ENCODE peak calls at places on chromosomes 12 and 14, in eight cellular contexts. K is AG09319; V is sigmoid colon; R is activated CD4-positive, alpha-beta memory T cell treated with anti-CD3 and anti-CD28 coated beads, Interleukin-2, amount 10 ng/mL, durations not matched to agents 7 days and 5 days; G is iPS-NIHi11; L is GOT3; H is cardiac fibroblast; B is hippocampal formation. O is an unnamed sample.

GRCh38 chr14:33922125-33922524 is 28.7 kb downstream of the EGLN3 start:
- DNase-seq in K (no peak), G (no peak), R (no peak), B (no peak), L (no peak), H (peak; percentile 60), V (no peak), O (no peak)

GRCh38 chr12:14853966-14854365 is 10.6 kb upstream of the ART4 start:
- DNase-seq in G (no peak), L (no peak), V (no peak), R (no peak), B (no peak), H (no peak), K (no peak), O (no peak)

GRCh38 chr12:79681008-79681590 is 9.7 kb downstream of the PAWR start:
- DNase-seq in H (peak; percentile 77), K (no peak), V (no peak), L (no peak), G (no peak), B (no peak), R (no peak), O (no peak)

GRCh38 chr12:2481951-2482350 is 312.8 kb upstream of the FKBP4 start:
- DNase-seq in H (no peak), K (no peak), G (no peak), L (no peak), R (no peak), B (no peak), V (no peak), O (no peak)

GRCh38 chr12:64560395-64561301 is 49.6 kb upstream of the RASSF3 start:
- DNase-seq in H (peak; percentile 94), G (peak; percentile 43), R (no peak), L (no peak), B (no peak), K (peak; percentile 96), V (peak; percentile 21), O (peak; percentile 96)

GRCh38 chr12:66899567-66899966 is 220.7 kb upstream of the GRIP1 start:
- DNase-seq in G (no peak), H (no peak), V (no peak), K (no peak), L (no peak), B (no peak), R (no peak), O (no peak)

GRCh38 chr12:108240928-108241327 is 98.2 kb downstream of the CMKLR1 start:
- DNase-seq in V (no peak), R (no peak), G (no peak), H (no peak), K (no peak), L (no peak), B (no peak), O (no peak)

GRCh38 chr14:69848156-69848555 is 31.1 kb upstream of the SMOC1 start:
- DNase-seq in L (no peak), H (no peak), R (no peak), K (no peak), B (no peak), G (no peak), V (no peak), O (no peak)

GRCh38 chr12:12039897-12040296 is 30.8 kb upstream of the BCL2L14 start:
- DNase-seq in R (no peak), H (no peak), B (no peak), L (no peak), G (no peak), K (no peak), V (no peak), O (no peak)

GRCh38 chr12:3124917-3125316 is 47.7 kb downstream of the TSPAN9 start:
- DNase-seq in B (no peak), L (no peak), R (no peak), H (no peak), V (no peak), K (no peak), G (no peak), O (no peak)

GRCh38 chr12:49609875-49610154 is 4.4 kb upstream of the FAM186B start:
- DNase-seq in R (no peak), L (no peak), H (no peak), V (no peak), G (no peak), K (no peak), B (no peak), O (peak; percentile 33)

GRCh38 chr12:89730060-89730459 is 21.4 kb upstream of the ATP2B1 start:
- DNase-seq in G (no peak), L (no peak), K (no peak), H (no peak), B (no peak), R (no peak), V (no peak), O (no peak)

GRCh38 chr14:66045572-66046021 is 440.6 kb upstream of the CCDC196 start:
- DNase-seq in L (no peak), B (no peak), K (no peak), V (no peak), H (peak; percentile 55), R (no peak), G (no peak), O (no peak)

GRCh38 chr12:96401061-96401871 is 1.0 kb upstream of the CDK17 start:
- DNase-seq in B (no peak), R (peak; percentile 59), V (no peak), H (peak; percentile 91), K (no peak), L (no peak), G (peak; percentile 17), O (peak; percentile 81)

GRCh38 chr12:12010277-12011031 is 60.3 kb upstream of the BCL2L14 start:
- DNase-seq in K (peak; percentile 5), B (peak; percentile 60), G (no peak), V (peak; percentile 82), L (no peak), H (peak; percentile 43), R (peak; percentile 77), O (peak; percentile 90)

GRCh38 chr12:33654313-33654712 is 214.7 kb upstream of the SYT10 start:
- DNase-seq in V (no peak), G (no peak), R (no peak), H (no peak), B (no peak), L (no peak), K (no peak), O (no peak)

GRCh38 chr12:89286506-89286905 is 65.8 kb downstream of the DUSP6 start:
- DNase-seq in B (no peak), G (no peak), R (no peak), K (no peak), V (no peak), H (no peak), L (no peak), O (no peak)

GRCh38 chr12:19614601-19615442 is 175.5 kb downstream of the AEBP2 start:
- DNase-seq in R (no peak), G (no peak), K (no peak), H (no peak), B (no peak), V (no peak), L (no peak), O (no peak)

GRCh38 chr14:37270629-37271028 is 72.9 kb downstream of the MIPOL1 start:
- DNase-seq in K (no peak), L (no peak), H (no peak), G (no peak), V (no peak), B (no peak), R (no peak), O (no peak)

GRCh38 chr14:95294834-95295599 is 24.7 kb downstream of the CLMN start:
- DNase-seq in L (no peak), R (no peak), G (no peak), K (no peak), B (no peak), H (peak; percentile 86), V (no peak), O (no peak)

GRCh38 chr12:115375188-115375991 is 691.4 kb upstream of the TBX3 start:
- DNase-seq in R (no peak), K (no peak), B (no peak), G (no peak), L (no peak), V (no peak), H (peak; percentile 71), O (peak; percentile 76)

GRCh38 chr12:91370086-91370868 is 187.7 kb upstream of the DCN start:
- DNase-seq in R (no peak), B (no peak), G (peak; percentile 53), K (no peak), V (no peak), H (no peak), L (no peak), O (no peak)

GRCh38 chr14:76827696-76828301 is 1.6 kb downstream of the LRRC74A start:
- DNase-seq in V (no peak), L (no peak), K (no peak), B (no peak), R (no peak), G (peak; percentile 29), H (peak; percentile 37), O (no peak)

GRCh38 chr14:96635850-96636249 is 133.7 kb downstream of the PAPOLA start:
- DNase-seq in B (no peak), L (no peak), R (peak; percentile 3), K (no peak), V (no peak), H (no peak), G (no peak), O (peak; percentile 39)

O was measured in H4.